ENCODE peak calls at places on chromosomes 7 and 10, in nine cellular contexts. F is COLO829, L is H9, B is cardiac fibroblast, R is HEK293T, A is M059J, I is MG63, U is caudate nucleus, Q is SHP77 treated with DMSO at 0.1 percent for 48 hours. V is an unnamed sample.

GRCh38 chr7:41809487-41810257 is 106.8 kb upstream of the INHBA start:
- DNase-seq in F (no peak), L (no peak), B (peak), R (no peak), A (peak), I (no peak), U (no peak), Q (no peak), V (no peak)

GRCh38 chr10:99620713-99621453 is 644 bp upstream of the SLC25A28 start:
- DNase-seq in F (peak), L (peak), B (peak), R (peak), A (peak), I (peak), U (peak), Q (peak), V (peak)

GRCh38 chr10:77406764-77407430 is 230.7 kb downstream of the KCNMA1 start:
- DNase-seq in F (no peak), L (no peak), B (no peak), R (no peak), A (peak), I (no peak), U (no peak), Q (no peak), V (no peak)

GRCh38 chr10:132450825-132451505 is 54.0 kb downstream of the PWWP2B start:
- DNase-seq in F (no peak), L (no peak), B (no peak), R (no peak), A (no peak), I (no peak), U (no peak), Q (no peak), V (no peak)

GRCh38 chr10:97042716-97043562 is 142.8 kb downstream of the SLIT1 start:
- DNase-seq in F (no peak), L (no peak), B (no peak), R (no peak), A (no peak), I (no peak), U (no peak), Q (no peak), V (no peak)

GRCh38 chr10:89369142-89370105 is 8.4 kb upstream of the IFIT1B start:
- DNase-seq in F (no peak), L (no peak), B (peak), R (no peak), A (peak), I (no peak), U (no peak), Q (no peak), V (no peak)

GRCh38 chr10:8800426-8800825 is 745.9 kb downstream of the GATA3 start:
- DNase-seq in F (no peak), L (no peak), B (no peak), R (no peak), A (no peak), I (no peak), U (no peak), Q (no peak), V (no peak)

GRCh38 chr10:43105119-43105792 is 28.4 kb downstream of the RET start:
- DNase-seq in F (peak), L (peak), B (peak), R (peak), A (peak), I (peak), U (peak), Q (peak), V (peak)

GRCh38 chr7:115005942-115006341 is 84.0 kb downstream of the MDFIC start:
- DNase-seq in F (no peak), L (peak), B (no peak), R (no peak), A (no peak), I (no peak), U (no peak), Q (no peak), V (no peak)

GRCh38 chr7:40057292-40057691 is 77.1 kb downstream of the MPLKIP start:
- DNase-seq in F (no peak), L (no peak), B (peak), R (no peak), A (peak), I (no peak), U (no peak), Q (peak), V (no peak)

GRCh38 chr7:148262721-148263229 is 327.8 kb upstream of the C7orf33 start:
- DNase-seq in F (peak), L (peak), B (peak), R (peak), A (peak), I (peak), U (peak), Q (peak), V (peak)

GRCh38 chr10:68826764-68827591 is at the start of gene STOX1:
- DNase-seq in F (no peak), L (peak), B (peak), R (peak), A (peak), I (peak), U (peak), Q (no peak), V (peak)

GRCh38 chr10:87850742-87851205 is 12.6 kb downstream of the KLLN start:
- DNase-seq in F (peak), L (peak), B (peak), R (peak), A (peak), I (peak), U (no peak), Q (no peak), V (peak)

GRCh38 chr7:42137941-42138340 is 99.1 kb downstream of the GLI3 start:
- DNase-seq in F (no peak), L (no peak), B (no peak), R (no peak), A (no peak), I (no peak), U (no peak), Q (no peak), V (no peak)

GRCh38 chr7:136890379-136890778 is 21.9 kb downstream of the CHRM2 start:
- DNase-seq in F (no peak), L (no peak), B (peak), R (no peak), A (peak), I (no peak), U (no peak), Q (no peak), V (no peak)

GRCh38 chr7:91373401-91373800 is 109.2 kb downstream of the FZD1 start:
- DNase-seq in F (no peak), L (no peak), B (no peak), R (no peak), A (no peak), I (no peak), U (no peak), Q (no peak), V (no peak)

GRCh38 chr10:132886211-132887099 is 55.9 kb downstream of the CFAP46 start:
- DNase-seq in F (no peak), L (no peak), B (no peak), R (no peak), A (no peak), I (no peak), U (no peak), Q (no peak), V (no peak)

GRCh38 chr10:114288424-114289095 is 49.5 kb downstream of the VWA2 start:
- DNase-seq in F (no peak), L (no peak), B (no peak), R (no peak), A (no peak), I (no peak), U (no peak), Q (no peak), V (no peak)

GRCh38 chr7:120023494-120024167 is 249.3 kb upstream of the KCND2 start:
- DNase-seq in F (no peak), L (no peak), B (peak), R (no peak), A (no peak), I (no peak), U (no peak), Q (no peak), V (no peak)

GRCh38 chr10:57023626-57024025 is 662.6 kb upstream of the ZWINT start:
- DNase-seq in F (peak), L (no peak), B (no peak), R (no peak), A (no peak), I (no peak), U (no peak), Q (no peak), V (no peak)

GRCh38 chr7:80277434-80278427 is 143.1 kb downstream of the GNAI1 start:
- DNase-seq in F (peak), L (no peak), B (peak), R (peak), A (peak), I (peak), U (no peak), Q (no peak), V (no peak)

GRCh38 chr7:21999896-22000295 is 54.2 kb upstream of the CDCA7L start:
- DNase-seq in F (no peak), L (no peak), B (peak), R (no peak), A (peak), I (peak), U (no peak), Q (no peak), V (no peak)

GRCh38 chr10:76281704-76282103 is 850.3 kb downstream of the LRMDA start:
- DNase-seq in F (no peak), L (no peak), B (no peak), R (no peak), A (no peak), I (no peak), U (no peak), Q (no peak), V (no peak)